ENCODE peak calls at places on chromosomes 6 and 20, in four cellular contexts. E, G, V and D are unnamed samples.

GRCh38 chr6:161838306-161839035 is 564.6 kb upstream of the AGPAT4 start:
- DNase-seq in E (no peak), G (no peak), V (no peak), D (no peak)

GRCh38 chr20:64030371-64031134 is 5.4 kb upstream of the C20orf204 start:
- DNase-seq in E (no peak), G (no peak), V (no peak), D (no peak)

GRCh38 chr20:58112017-58112781 is 116.3 kb downstream of the ANKRD60 start:
- DNase-seq in E (no peak), G (no peak), V (peak), D (no peak)

GRCh38 chr6:124298682-124299081 is 495.0 kb downstream of the NKAIN2 start:
- DNase-seq in E (no peak), G (no peak), V (no peak), D (no peak)

GRCh38 chr6:89602136-89602535 is 36.4 kb downstream of the LYRM2 start:
- DNase-seq in E (no peak), G (no peak), V (no peak), D (no peak)

GRCh38 chr6:138007014-138007472 is 100.2 kb downstream of the PERP start:
- DNase-seq in E (no peak), G (peak), V (peak), D (peak)

GRCh38 chr20:57513199-57513598 is 11.7 kb downstream of the CTCFL start:
- DNase-seq in E (no peak), G (no peak), V (no peak), D (peak)

GRCh38 chr20:62768815-62769287 is 27.4 kb upstream of the MRGBP start:
- DNase-seq in E (no peak), G (no peak), V (peak), D (no peak)

GRCh38 chr20:5748246-5748645 is 2.0 kb upstream of the SHLD1 start:
- DNase-seq in E (no peak), G (no peak), V (no peak), D (no peak)

GRCh38 chr6:73798592-73798991 is 102.6 kb downstream of the CD109 start:
- DNase-seq in E (no peak), G (no peak), V (peak), D (peak)

GRCh38 chr20:38692436-38693411 is 31.6 kb upstream of the SLC32A1 start:
- DNase-seq in E (peak), G (no peak), V (peak), D (peak)

GRCh38 chr6:87698618-87699017 is 3.4 kb downstream of the AKIRIN2 start:
- DNase-seq in E (no peak), G (no peak), V (peak), D (no peak)

GRCh38 chr6:47321582-47321981 is 11.9 kb upstream of the TNFRSF21 start:
- DNase-seq in E (no peak), G (no peak), V (no peak), D (no peak)

GRCh38 chr20:30487947-30488926 is 769.2 kb upstream of the DEFB115 start:
- DNase-seq in E (no peak), G (no peak), V (no peak), D (no peak)

GRCh38 chr6:130928158-130928917 is 101.1 kb downstream of the SMLR1 start:
- DNase-seq in E (no peak), G (no peak), V (no peak), D (no peak)

GRCh38 chr20:63132131-63132714 is 83.7 kb downstream of the YTHDF1 start:
- DNase-seq in E (no peak), G (no peak), V (no peak), D (no peak)

GRCh38 chr6:54073487-54073886 is 37.8 kb upstream of the MLIP start:
- DNase-seq in E (no peak), G (no peak), V (no peak), D (no peak)

GRCh38 chr6:37516920-37517405 is 17.3 kb upstream of the CCDC167 start:
- DNase-seq in E (no peak), G (peak), V (no peak), D (no peak)

GRCh38 chr6:16286151-16286522 is 47.8 kb downstream of the GMPR start:
- DNase-seq in E (no peak), G (no peak), V (peak), D (no peak)

GRCh38 chr20:52132337-52132736 is 59.2 kb downstream of the ZFP64 start:
- DNase-seq in E (no peak), G (no peak), V (no peak), D (no peak)

GRCh38 chr6:45423111-45423900 is 45.6 kb upstream of the SUPT3H start:
- DNase-seq in E (peak), G (no peak), V (peak), D (no peak)

GRCh38 chr6:90297124-90297865 is 652 bp upstream of the BACH2 start:
- DNase-seq in E (no peak), G (no peak), V (no peak), D (no peak)

GRCh38 chr20:38935285-38935684 is 9.1 kb downstream of the FAM83D start:
- DNase-seq in E (no peak), G (no peak), V (no peak), D (no peak)

GRCh38 chr6:157994126-157994795 is 12.6 kb downstream of the SYNJ2 start:
- DNase-seq in E (no peak), G (no peak), V (no peak), D (peak)

GRCh38 chr6:38714239-38715015 is 684 bp upstream of the DNAH8 start:
- DNase-seq in E (no peak), G (no peak), V (no peak), D (no peak)

GRCh38 chr6:167420858-167421766 is 96.2 kb downstream of the TTLL2 start:
- DNase-seq in E (no peak), G (no peak), V (no peak), D (no peak)

GRCh38 chr6:137795510-137795909 is 71.5 kb upstream of the TNFAIP3 start:
- DNase-seq in E (no peak), G (no peak), V (no peak), D (no peak)

GRCh38 chr6:116461563-116462507 is 660 bp downstream of the CALHM6 start:
- DNase-seq in E (peak), G (no peak), V (peak), D (peak)

GRCh38 chr20:41029150-41029872 is 689 bp downstream of the TOP1 start:
- DNase-seq in E (peak), G (peak), V (no peak), D (no peak)

GRCh38 chr20:21435576-21435975 is 38.2 kb upstream of the NKX2-4 start:
- DNase-seq in E (no peak), G (no peak), V (peak), D (peak)

GRCh38 chr6:45663181-45664180 is 285.7 kb upstream of the SUPT3H start:
- DNase-seq in E (peak), G (no peak), V (peak), D (no peak)

GRCh38 chr6:141666187-141666586 is 466.5 kb upstream of the GJE1 start:
- DNase-seq in E (no peak), G (no peak), V (no peak), D (no peak)

GRCh38 chr6:51531623-51532022 is 555.8 kb downstream of the PKHD1 start:
- DNase-seq in E (no peak), G (no peak), V (no peak), D (no peak)